ENCODE peak calls at places on chromosomes 6 and 20, in five cellular contexts. W is H1, E is A549, F is GM12878, L is HepG2. M is an unnamed sample.

GRCh38 chr6:43742285-43742684 is 27.7 kb upstream of the VEGFA start:
- DNase-seq in E (no peak), L (no peak), W (no peak), F (no peak), M (no peak)

GRCh38 chr6:163956571-163957407 is 542.3 kb downstream of the QKI start:
- DNase-seq in L (peak; percentile 82), E (peak; percentile 73), F (peak; percentile 34), W (peak; percentile 80), M (peak; percentile 90)

GRCh38 chr20:1568166-1568490 is 10.6 kb upstream of the SIRPD start:
- DNase-seq in L (peak; percentile 0), E (no peak), W (no peak), F (no peak), M (peak; percentile 0)

GRCh38 chr6:126542052-126542451 is 202.1 kb downstream of the CENPW start:
- DNase-seq in W (no peak), F (no peak), E (no peak), L (no peak), M (no peak)

GRCh38 chr6:142613981-142614380 is 312.2 kb downstream of the ADGRG6 start:
- DNase-seq in E (no peak), W (no peak), F (no peak), L (no peak), M (no peak)

GRCh38 chr20:45545754-45546453 is 1.3 kb downstream of the EPPIN start:
- DNase-seq in L (peak; percentile 48), W (peak; percentile 47), F (no peak), E (peak; percentile 26), M (peak; percentile 29)

GRCh38 chr6:138446821-138447220 is 42.8 kb downstream of the HEBP2 start:
- DNase-seq in W (no peak), E (no peak), L (no peak), F (no peak), M (no peak)

GRCh38 chr6:159952289-159953005 is 16.4 kb upstream of the IGF2R start:
- DNase-seq in F (no peak), L (no peak), E (no peak), W (no peak), M (no peak)

GRCh38 chr6:146546440-146546839 is 2.8 kb downstream of the RAB32 start:
- DNase-seq in F (no peak), L (peak; percentile 24), E (peak; percentile 69), W (no peak), M (no peak)

GRCh38 chr20:50111120-50111828 is 1.7 kb downstream of the UBE2V1 start:
- DNase-seq in E (no peak), L (no peak), F (no peak), W (no peak), M (no peak)

GRCh38 chr6:137832110-137832509 is 34.9 kb upstream of the TNFAIP3 start:
- DNase-seq in W (no peak), E (peak; percentile 14), L (no peak), F (no peak), M (peak; percentile 70)

GRCh38 chr6:46502486-46503119 is 11.4 kb upstream of the RCAN2 start:
- DNase-seq in L (no peak), F (no peak), W (no peak), E (no peak), M (no peak)

GRCh38 chr20:56731496-56731895 is 102.4 kb downstream of the TFAP2C start:
- DNase-seq in F (no peak), W (no peak), L (no peak), E (no peak), M (no peak)

GRCh38 chr20:21303872-21304586 is 898 bp downstream of the XRN2 start:
- DNase-seq in W (no peak), E (no peak), F (no peak), L (no peak), M (no peak)

GRCh38 chr6:156779206-156780116 is 2.3 kb downstream of the ARID1B start:
- DNase-seq in E (peak; percentile 40), L (peak; percentile 31), F (no peak), W (peak; percentile 63), M (peak; percentile 72)

GRCh38 chr6:116139917-116140316 is 14.0 kb upstream of the COL10A1 start:
- DNase-seq in L (peak; percentile 16), F (no peak), E (peak; percentile 9), W (no peak), M (peak; percentile 34)
- TF ChIP-seq HDAC2 in L (no peak), F (no peak), E (no peak), W (no peak), M (no peak)

DNA sequence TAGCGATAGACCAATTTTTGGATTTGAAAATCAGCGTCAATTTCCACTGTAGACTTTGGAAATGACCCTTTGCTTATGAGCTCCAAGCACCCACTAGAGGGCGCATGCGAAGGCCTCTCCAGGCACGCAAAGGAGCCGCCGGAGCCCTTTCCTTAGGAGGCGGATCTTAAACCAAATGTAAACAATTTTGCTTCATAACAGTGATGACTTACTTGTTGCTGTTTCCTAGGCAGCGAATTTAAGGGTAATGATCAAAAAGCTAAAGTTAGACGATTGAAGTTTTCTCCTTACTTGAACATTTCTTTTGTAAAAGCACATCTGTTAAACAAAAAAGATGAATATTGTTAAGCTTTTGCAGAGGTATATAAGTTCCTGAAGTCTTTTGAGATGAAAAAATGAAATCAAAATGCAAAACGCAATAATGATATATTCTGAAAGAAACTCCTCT is 29.2 kb upstream of the EXOC2 start:
- DNase-seq in E (peak; percentile 79), W (peak; percentile 75), F (no peak), L (peak; percentile 57), M (peak; percentile 84)
- TF ChIP-seq HDAC2 in E (no peak), W (no peak), F (no peak), L (no peak), M (no peak)

GRCh38 chr6:11323666-11324452 is 91.4 kb upstream of the NEDD9 start:
- DNase-seq in E (no peak), F (peak; percentile 39), W (no peak), L (peak; percentile 86), M (no peak)
- TF ChIP-seq HDAC2 in E (no peak), F (no peak), W (no peak), L (peak; percentile 75), M (no peak)

GRCh38 chr6:53565886-53566285 is 21.0 kb upstream of the GCLC start:
- DNase-seq in W (no peak), L (no peak), F (no peak), E (no peak), M (no peak)
- TF ChIP-seq HDAC2 in W (no peak), L (no peak), F (no peak), E (no peak), M (no peak)